ENCODE peak calls at places on chromosomes 11 and 22, in nine cellular contexts. G is transverse colon, M is Panc1, H is breast epithelium, I is GM23338, U is H1, V is prostate gland, D is GM12878, J is stomach. E is an unnamed sample. For H3K27me3, the result is how much of the 10 kb centered on the place peaks cover.

GRCh38 chr11:92941676-92942571 is 27.5 kb upstream of the MTNR1B start:
- DNase-seq in G (no peak), M (peak), H (no peak), I (peak), U (no peak), V (no peak), D (no peak), J (no peak), E (no peak)

GRCh38 chr22:23520875-23521441 is 59.1 kb downstream of the IGLL1 start:
- DNase-seq in G (no peak), M (no peak), H (no peak), I (no peak), U (peak), V (no peak), D (no peak), J (no peak), E (no peak)

GRCh38 chr22:38835888-38836301 is 7.9 kb downstream of the NPTXR start:
- DNase-seq in G (no peak), M (no peak), H (no peak), I (peak), U (no peak), V (no peak), D (no peak), J (no peak), E (no peak)

GRCh38 chr11:134037093-134037908 is 31.6 kb upstream of the JAM3 start:
- DNase-seq in G (peak), M (no peak), H (peak), I (peak), U (peak), V (peak), D (peak), J (peak), E (no peak)

GRCh38 chr22:47148956-47149748 is 386.7 kb downstream of the TBC1D22A start:
- DNase-seq in G (no peak), M (no peak), H (no peak), I (no peak), U (no peak), V (no peak), D (no peak), J (no peak), E (no peak)

GRCh38 chr11:119590651-119591308 is 138.2 kb downstream of the NECTIN1 start:
- DNase-seq in G (no peak), M (no peak), H (no peak), I (peak), U (no peak), V (peak), D (no peak), J (peak), E (no peak)

GRCh38 chr11:46896719-46897406 is 21.5 kb downstream of the LRP4 start:
- DNase-seq in G (no peak), M (no peak), H (no peak), I (peak), U (no peak), V (no peak), D (no peak), J (no peak), E (no peak)

GRCh38 chr11:126413843-126414405 is 58.4 kb downstream of the ST3GAL4 start:
- DNase-seq in G (no peak), M (no peak), H (no peak), I (no peak), U (no peak), V (no peak), D (no peak), J (no peak), E (no peak)

GRCh38 chr11:64250875-64251721 is at the start of gene PLCB3:
- DNase-seq in G (peak), M (no peak), H (no peak), I (peak), U (peak), V (peak), D (no peak), J (peak), E (no peak)

GRCh38 chr11:82960779-82961143 is 59.2 kb downstream of the DDIAS start:
- DNase-seq in G (no peak), M (no peak), H (no peak), I (no peak), U (no peak), V (no peak), D (no peak), J (no peak), E (no peak)

GRCh38 chr11:133064152-133064877 is 468.0 kb downstream of the OPCML start:
- DNase-seq in G (peak), M (no peak), H (peak), I (peak), U (peak), V (no peak), D (no peak), J (peak), E (peak)

GRCh38 chr11:32333335-32333991 is 101.9 kb downstream of the WT1 start:
- DNase-seq in G (peak), M (no peak), H (peak), I (peak), U (peak), V (peak), D (no peak), J (peak), E (peak)

GRCh38 chr11:85694385-85694980 is 8.5 kb upstream of the CCDC89 start:
- DNase-seq in G (no peak), M (no peak), H (no peak), I (peak), U (no peak), V (no peak), D (no peak), J (no peak), E (peak)

GRCh38 chr11:640021-640706 is 3.1 kb downstream of the DRD4 start:
- DNase-seq in G (no peak), M (no peak), H (no peak), I (peak), U (peak), V (no peak), D (no peak), J (no peak), E (no peak)

GRCh38 chr22:19721486-19722172 is 1.7 kb upstream of the GP1BB start:
- DNase-seq in G (no peak), M (no peak), H (no peak), I (peak), U (peak), V (no peak), D (no peak), J (no peak), E (no peak)

GRCh38 chr22:27667121-27667843 is 134.3 kb downstream of the MN1 start:
- DNase-seq in G (no peak), M (no peak), H (no peak), I (peak), U (no peak), V (no peak), D (no peak), J (no peak), E (no peak)

GRCh38 chr11:6608726-6609501 is 3.1 kb downstream of the TAF10 start:
- DNase-seq in G (no peak), M (no peak), H (no peak), I (no peak), U (no peak), V (no peak), D (no peak), J (no peak), E (no peak)

GRCh38 chr11:64296830-64297721 is 3.1 kb upstream of the CATSPERZ start:
- DNase-seq in G (no peak), M (no peak), H (no peak), I (peak), U (peak), V (no peak), D (no peak), J (no peak), E (no peak)

DNA sequence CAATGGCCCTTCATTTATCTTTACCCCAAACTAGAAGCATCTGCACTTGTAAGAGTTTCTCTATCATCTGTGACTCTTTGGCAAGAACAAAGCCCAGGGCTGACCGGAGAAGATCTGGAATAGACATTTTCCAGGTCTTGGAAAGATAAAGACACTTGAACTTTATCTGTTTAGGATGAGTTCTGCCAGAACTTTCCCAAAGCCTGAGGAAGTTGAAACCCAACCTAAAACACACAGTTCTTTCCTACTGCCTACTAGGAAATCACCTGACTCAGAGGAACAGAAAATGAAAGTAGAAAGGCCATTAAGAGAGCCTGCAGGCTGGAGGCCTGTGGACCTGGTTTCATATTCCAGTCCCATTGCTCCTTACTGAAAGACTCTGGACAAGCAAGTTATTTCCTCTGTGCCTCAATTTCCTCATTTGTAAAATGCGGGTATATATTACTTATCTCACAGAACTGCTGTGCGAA is 1.4 kb downstream of the UBE2L6 start:
- DNase-seq in G (peak), M (no peak), H (no peak), I (no peak), U (no peak), V (peak), D (peak), J (peak), E (no peak)
- TF ChIP-seq POLR2AphosphoS5 in G (no peak), M (no peak), H (no peak), I (no peak), U (no peak), V (peak), D (peak), J (peak), E (no peak)

DNA sequence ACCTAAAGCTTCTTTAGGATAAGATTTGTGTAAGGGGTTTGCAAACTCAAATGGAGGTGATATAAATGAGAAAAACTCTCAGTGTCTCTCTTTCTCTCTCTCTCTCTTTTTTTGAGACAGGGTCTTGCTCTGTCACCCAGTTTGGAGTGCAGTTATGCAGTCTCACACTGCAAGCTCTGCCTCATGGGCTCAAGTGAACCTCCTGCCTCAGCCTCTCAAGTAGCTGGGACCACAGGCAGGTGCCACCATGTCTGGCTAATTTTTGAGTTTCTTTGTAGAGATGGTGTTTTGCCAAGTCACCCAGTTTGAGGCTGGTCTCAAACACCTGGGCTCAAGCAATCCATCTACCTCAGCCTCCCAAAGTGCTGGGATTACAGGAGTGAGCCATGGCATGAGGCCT is 2.9 kb downstream of the BIRC3 start:
- DNase-seq in G (no peak), M (no peak), H (no peak), I (no peak), U (no peak), V (no peak), D (no peak), J (no peak), E (no peak)
- H3K27ac ChIP-seq in G (peak), M (peak), H (peak), I (no peak), U (no peak), V (peak), D (peak), J (peak), E (no peak)

GRCh38 chr22:37000676-37001534 is 18.3 kb downstream of the TST start:
- DNase-seq in G (no peak), M (no peak), H (no peak), I (no peak), U (no peak), V (no peak), D (no peak), J (no peak), E (no peak)
- H3K27me3 ChIP-seq in G (under half), M (under half), H (under half), I (under half), U (under half), V (under half), D (under half), J (under half), E (under half)

GRCh38 chr11:60959445-60959844 is 7.5 kb upstream of the SLC15A3 start:
- DNase-seq in G (no peak), M (no peak), H (no peak), I (no peak), U (no peak), V (no peak), D (no peak), J (no peak), E (no peak)
- TF ChIP-seq POLR2AphosphoS5 in G (no peak), M (no peak), H (no peak), I (no peak), U (no peak), V (no peak), D (no peak), J (no peak), E (no peak)

GRCh38 chr11:65429724-65430405 is 7.3 kb downstream of the NEAT1 start:
- DNase-seq in G (peak), M (no peak), H (peak), I (peak), U (no peak), V (peak), D (no peak), J (peak), E (peak)

GRCh38 chr11:65432686-65433582 is 10.3 kb downstream of the NEAT1 start:
- DNase-seq in G (peak), M (no peak), H (no peak), I (peak), U (no peak), V (no peak), D (no peak), J (no peak), E (peak)

GRCh38 chr11:65430406-65431217 is 8.0 kb downstream of the NEAT1 start:
- DNase-seq in G (peak), M (no peak), H (peak), I (no peak), U (no peak), V (peak), D (no peak), J (peak), E (no peak)

GRCh38 chr11:65432133-65432650 is 9.6 kb downstream of the NEAT1 start:
- DNase-seq in G (no peak), M (no peak), H (no peak), I (no peak), U (no peak), V (no peak), D (no peak), J (no peak), E (no peak)

DNA sequence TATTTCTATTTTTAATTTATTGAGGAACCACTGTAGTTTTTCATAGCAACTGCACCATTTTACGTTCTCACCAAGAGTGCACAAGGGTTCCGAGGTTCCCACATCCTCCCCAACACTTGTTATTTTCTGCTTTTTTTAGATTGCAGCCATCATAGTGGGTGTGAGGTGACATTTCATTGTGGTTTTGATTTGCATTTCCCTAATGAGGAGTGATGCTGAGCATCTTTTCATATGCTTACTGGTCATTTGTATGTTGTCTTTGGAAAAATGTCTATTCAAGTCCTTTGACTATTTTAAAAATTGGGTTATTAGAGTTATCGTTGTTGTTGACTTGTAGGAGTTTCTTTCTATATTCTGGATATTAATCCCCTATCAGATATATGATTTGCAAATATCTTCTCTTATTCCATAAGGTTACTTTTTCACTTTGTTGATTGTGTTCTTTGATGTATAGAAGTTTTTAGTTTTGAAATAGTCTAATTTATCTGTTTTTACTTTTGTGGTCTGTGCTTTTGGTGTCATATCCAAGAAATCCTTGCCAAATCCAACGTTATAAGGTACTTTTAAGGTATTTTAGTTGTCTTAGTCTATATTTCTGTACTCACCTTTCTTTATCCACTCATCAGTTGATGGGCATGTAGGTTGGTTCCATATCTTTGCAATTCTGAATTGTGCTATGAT is 9.0 kb downstream of the NEAT1 start:
- DNase-seq in G (peak), M (no peak), H (no peak), I (no peak), U (no peak), V (no peak), D (no peak), J (no peak), E (no peak)
- H3K27ac ChIP-seq in G (peak), M (peak), H (peak), I (no peak), U (no peak), V (peak), D (peak), J (peak), E (no peak)

E was measured in HL-60.